ENCODE peak calls at places on chromosomes 3 and 15, in seven cellular contexts. K, J, U, V, I, R and C are unnamed samples.
A peak's percentile ranks its signal among the peaks of the same experiment; 100 is the strongest.

GRCh38 chr3:181052256-181052655 is 62.7 kb upstream of the DNAJC19 start:
- DNase-seq in K (no peak), J (no peak), U (no peak), V (no peak), I (no peak), R (no peak), C (no peak)

GRCh38 chr3:47008258-47008671 is 28.8 kb downstream of the NBEAL2 start:
- DNase-seq in K (no peak), J (peak; percentile 7), U (no peak), V (peak; percentile 13), I (no peak), R (no peak), C (no peak)

GRCh38 chr3:72661115-72661457 is 187.2 kb downstream of the SHQ1 start:
- DNase-seq in K (peak; percentile 77), J (peak; percentile 55), U (peak; percentile 46), V (peak; percentile 91), I (peak; percentile 61), R (peak; percentile 86), C (peak; percentile 78)

GRCh38 chr15:46229263-46229662 is 594.4 kb downstream of the SQOR start:
- DNase-seq in K (no peak), J (no peak), U (no peak), V (no peak), I (no peak), R (no peak), C (no peak)

GRCh38 chr3:180199396-180199795 is 162.7 kb upstream of the PEX5L start:
- DNase-seq in K (no peak), J (no peak), U (no peak), V (no peak), I (no peak), R (no peak), C (no peak)

GRCh38 chr15:81235781-81236507 is 39.3 kb downstream of the IL16 start:
- DNase-seq in K (no peak), J (no peak), U (peak; percentile 60), V (no peak), I (no peak), R (no peak), C (no peak)

GRCh38 chr15:74326759-74327158 is 40.7 kb downstream of the CYP11A1 start:
- DNase-seq in K (no peak), J (no peak), U (no peak), V (no peak), I (no peak), R (peak; percentile 37), C (no peak)

GRCh38 chr3:33749546-33750215 is 31.6 kb upstream of the CLASP2 start:
- DNase-seq in K (no peak), J (no peak), U (no peak), V (no peak), I (no peak), R (no peak), C (no peak)

GRCh38 chr15:66940368-66940767 is 125.0 kb upstream of the SMAD3 start:
- DNase-seq in K (no peak), J (no peak), U (no peak), V (no peak), I (no peak), R (no peak), C (no peak)

GRCh38 chr3:186653079-186653710 is 12.6 kb upstream of the HRG start:
- DNase-seq in K (no peak), J (no peak), U (no peak), V (no peak), I (no peak), R (no peak), C (no peak)

GRCh38 chr15:56806147-56806536 is 72.8 kb upstream of the ZNF280D start:
- DNase-seq in K (no peak), J (no peak), U (no peak), V (no peak), I (no peak), R (no peak), C (no peak)

GRCh38 chr15:76366714-76367113 is 30.1 kb downstream of the ISL2 start:
- DNase-seq in K (no peak), J (peak; percentile 91), U (no peak), V (no peak), I (no peak), R (no peak), C (no peak)

GRCh38 chr3:52301042-52301441 is 13.4 kb downstream of the GLYCTK start:
- DNase-seq in K (no peak), J (no peak), U (no peak), V (no peak), I (no peak), R (no peak), C (no peak)
- TF ChIP-seq POLR2A in K (no peak), J (no peak), U (no peak), V (no peak), I (no peak), R (no peak), C (no peak)

DNA sequence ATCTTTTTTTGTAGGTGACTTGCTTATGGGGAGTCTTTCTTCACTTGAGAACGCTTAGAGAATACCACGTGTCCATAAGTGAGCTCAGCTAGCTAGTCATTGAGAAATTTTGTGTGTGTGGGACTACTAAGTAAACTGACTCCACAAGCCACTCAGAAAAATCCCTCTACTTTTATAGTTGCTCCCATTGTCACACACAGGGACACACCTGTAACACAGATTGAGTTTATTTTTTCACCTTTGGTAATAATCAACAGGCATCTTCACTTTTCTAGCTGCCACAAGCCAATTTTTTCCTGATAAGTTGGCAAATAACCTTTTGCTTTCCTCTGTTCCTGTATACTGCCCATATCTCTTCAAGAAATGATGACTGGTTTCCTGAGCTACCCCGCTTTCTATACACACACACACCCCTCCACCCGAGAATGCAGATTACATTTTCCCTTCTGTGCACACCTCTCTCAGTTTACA is 4.5 kb downstream of the TSC22D2 start:
- DNase-seq in K (no peak), J (no peak), U (no peak), V (no peak), I (no peak), R (no peak), C (no peak)
- TF ChIP-seq POLR2A in K (no peak), J (no peak), U (no peak), V (no peak), I (no peak), R (no peak), C (no peak)

DNA sequence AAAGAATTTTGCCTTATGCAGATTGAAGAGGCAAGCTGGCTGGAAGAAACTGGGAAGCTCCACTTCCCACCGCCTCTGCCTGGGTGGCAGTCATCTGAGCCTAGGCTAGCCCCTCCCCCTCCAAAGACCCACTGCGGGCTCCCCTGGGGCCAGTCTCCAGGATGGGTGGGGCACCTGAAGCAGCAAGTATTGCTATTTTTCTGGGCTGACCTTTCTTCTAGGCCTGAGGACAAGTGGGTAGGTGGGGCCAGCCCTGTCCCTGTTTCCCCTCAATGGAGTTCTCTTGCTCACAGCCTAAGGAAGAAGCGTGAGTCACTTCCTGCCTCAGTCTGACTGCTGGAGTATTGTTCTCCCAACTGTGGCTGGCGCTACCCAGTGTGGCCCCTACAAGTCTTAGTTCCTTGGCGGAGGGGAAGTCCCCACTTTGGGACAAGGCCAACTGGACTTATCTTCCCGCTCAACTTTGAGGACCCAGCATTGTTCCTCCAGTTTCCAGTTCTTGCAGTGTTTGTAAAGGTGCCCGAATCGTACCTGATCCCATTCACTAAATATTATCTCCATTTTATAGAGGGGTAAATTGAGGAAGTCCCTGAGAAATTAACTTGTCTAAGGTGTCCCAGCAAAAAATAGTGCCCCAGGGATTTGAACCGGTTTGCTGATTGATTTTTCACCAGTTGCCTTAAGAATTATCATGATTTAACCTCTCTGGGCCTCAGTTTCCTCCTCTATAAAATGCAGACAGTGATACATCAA is 1.4 kb downstream of the FURIN start:
- DNase-seq in K (no peak), J (peak; percentile 60), U (peak; percentile 75), V (no peak), I (peak; percentile 68), R (peak; percentile 87), C (peak; percentile 50)
- TF ChIP-seq POLR2A in K (no peak), J (no peak), U (no peak), V (no peak), I (no peak), R (no peak), C (no peak)

GRCh38 chr3:50122071-50122470 is 33.1 kb upstream of the SEMA3F start:
- DNase-seq in K (no peak), J (no peak), U (no peak), V (no peak), I (no peak), R (no peak), C (no peak)
- TF ChIP-seq POLR2A in K (no peak), J (no peak), U (no peak), V (no peak), I (no peak), R (no peak), C (no peak)

GRCh38 chr3:50600841-50601591 is 10.6 kb downstream of the CISH start:
- DNase-seq in K (peak; percentile 81), J (peak; percentile 95), U (peak; percentile 97), V (peak; percentile 99), I (peak; percentile 96), R (peak; percentile 98), C (peak; percentile 84)
- TF ChIP-seq POLR2A in K (no peak), J (peak; percentile 41), U (peak; percentile 39), V (no peak), I (no peak), R (peak; percentile 28), C (no peak)

DNA sequence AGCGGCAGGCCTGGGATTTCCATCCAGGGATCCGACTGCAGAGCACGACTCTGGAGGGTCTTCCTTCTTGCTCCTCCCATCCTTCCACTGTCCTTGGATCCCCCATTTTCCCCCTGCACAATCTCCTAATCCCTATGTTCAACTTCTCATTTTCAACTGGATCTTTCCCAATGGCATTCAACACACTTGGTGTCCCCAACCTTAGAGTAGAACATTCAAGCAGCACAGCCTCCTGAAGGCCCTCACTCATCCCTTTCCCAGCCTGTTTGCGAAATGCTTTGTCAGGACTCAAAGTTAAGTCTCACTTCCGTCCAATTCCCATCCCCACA is 32.3 kb downstream of the RPN1 start:
- DNase-seq in K (no peak), J (no peak), U (no peak), V (no peak), I (no peak), R (no peak), C (no peak)
- TF ChIP-seq POLR2A in K (no peak), J (no peak), U (no peak), V (no peak), I (no peak), R (no peak), C (no peak)

GRCh38 chr3:64270143-64270542 is 44.9 kb upstream of the PRICKLE2 start:
- DNase-seq in K (no peak), J (no peak), U (no peak), V (no peak), I (no peak), R (no peak), C (no peak)
- TF ChIP-seq POLR2A in K (no peak), J (no peak), U (no peak), V (no peak), I (no peak), R (no peak), C (no peak)